ENCODE peak calls at places on chromosome 6, in eight cellular contexts. One of them, this sample, is unnamed.

GRCh38 chr6:127518212-127518709 is 874 bp downstream of the MTCL3 start:
- DNase-seq in iPS DF 19.7: no peak
- DNase-seq in globus pallidus: peak; percentile 16
- DNase-seq in epithelial cell of proximal tubule: no peak
- DNase-seq in fibroblast of the conjunctiva: no peak
- DNase-seq in pancreas: no peak
- DNase-seq in central memory CD4-positive, alpha-beta T cell: no peak
- DNase-seq in RWPE1: no peak
- DNase-seq in this sample: no peak

GRCh38 chr6:53311586-53311935 is 37.2 kb downstream of the ELOVL5 start:
- DNase-seq in RWPE1: no peak
- DNase-seq in epithelial cell of proximal tubule: no peak
- DNase-seq in fibroblast of the conjunctiva: peak; percentile 52
- DNase-seq in globus pallidus: no peak
- DNase-seq in pancreas: no peak
- DNase-seq in central memory CD4-positive, alpha-beta T cell: no peak
- DNase-seq in iPS DF 19.7: no peak
- DNase-seq in this sample: no peak

GRCh38 chr6:142680308-142680707 is 264.7 kb downstream of the HIVEP2 start:
- DNase-seq in fibroblast of the conjunctiva: no peak
- DNase-seq in RWPE1: no peak
- DNase-seq in pancreas: no peak
- DNase-seq in globus pallidus: no peak
- DNase-seq in epithelial cell of proximal tubule: no peak
- DNase-seq in central memory CD4-positive, alpha-beta T cell: peak; percentile 1
- DNase-seq in iPS DF 19.7: no peak
- DNase-seq in this sample: no peak

GRCh38 chr6:46974786-46975185 is 53.0 kb upstream of the ADGRF5 start:
- DNase-seq in globus pallidus: no peak
- DNase-seq in fibroblast of the conjunctiva: no peak
- DNase-seq in pancreas: no peak
- DNase-seq in iPS DF 19.7: no peak
- DNase-seq in central memory CD4-positive, alpha-beta T cell: no peak
- DNase-seq in RWPE1: no peak
- DNase-seq in epithelial cell of proximal tubule: no peak
- DNase-seq in this sample: no peak

GRCh38 chr6:123575218-123575617 is 61.5 kb downstream of the TRDN start:
- DNase-seq in epithelial cell of proximal tubule: no peak
- DNase-seq in pancreas: no peak
- DNase-seq in fibroblast of the conjunctiva: no peak
- DNase-seq in RWPE1: no peak
- DNase-seq in central memory CD4-positive, alpha-beta T cell: no peak
- DNase-seq in iPS DF 19.7: no peak
- DNase-seq in globus pallidus: no peak
- DNase-seq in this sample: no peak

GRCh38 chr6:28218312-28219248 is 6.5 kb upstream of the ZSCAN9 start:
- DNase-seq in globus pallidus: peak; percentile 48
- DNase-seq in fibroblast of the conjunctiva: peak; percentile 18
- DNase-seq in epithelial cell of proximal tubule: no peak
- DNase-seq in pancreas: peak; percentile 87
- DNase-seq in iPS DF 19.7: no peak
- DNase-seq in central memory CD4-positive, alpha-beta T cell: no peak
- DNase-seq in RWPE1: no peak
- DNase-seq in this sample: peak; percentile 13

GRCh38 chr6:145092554-145092953 is 642.8 kb downstream of the EPM2A start:
- DNase-seq in pancreas: no peak
- DNase-seq in iPS DF 19.7: no peak
- DNase-seq in central memory CD4-positive, alpha-beta T cell: no peak
- DNase-seq in fibroblast of the conjunctiva: no peak
- DNase-seq in RWPE1: no peak
- DNase-seq in globus pallidus: no peak
- DNase-seq in epithelial cell of proximal tubule: no peak
- DNase-seq in this sample: no peak

GRCh38 chr6:149176971-149177667 is 140.4 kb upstream of the TAB2 start:
- DNase-seq in RWPE1: no peak
- DNase-seq in globus pallidus: no peak
- DNase-seq in fibroblast of the conjunctiva: no peak
- DNase-seq in iPS DF 19.7: no peak
- DNase-seq in epithelial cell of proximal tubule: no peak
- DNase-seq in central memory CD4-positive, alpha-beta T cell: no peak
- DNase-seq in pancreas: no peak
- DNase-seq in this sample: no peak

GRCh38 chr6:156955494-156956183 is 178.5 kb downstream of the ARID1B start:
- DNase-seq in globus pallidus: no peak
- DNase-seq in fibroblast of the conjunctiva: peak; percentile 22
- DNase-seq in central memory CD4-positive, alpha-beta T cell: no peak
- DNase-seq in pancreas: no peak
- DNase-seq in RWPE1: no peak
- DNase-seq in iPS DF 19.7: no peak
- DNase-seq in epithelial cell of proximal tubule: no peak
- DNase-seq in this sample: no peak

GRCh38 chr6:44152533-44152932 is 6.1 kb upstream of the CAPN11 start:
- DNase-seq in epithelial cell of proximal tubule: no peak
- DNase-seq in RWPE1: no peak
- DNase-seq in pancreas: no peak
- DNase-seq in iPS DF 19.7: no peak
- DNase-seq in fibroblast of the conjunctiva: no peak
- DNase-seq in globus pallidus: no peak
- DNase-seq in central memory CD4-positive, alpha-beta T cell: no peak
- DNase-seq in this sample: no peak

GRCh38 chr6:27073441-27073840 is 174.1 kb upstream of the PRSS16 start:
- DNase-seq in RWPE1: no peak
- DNase-seq in epithelial cell of proximal tubule: no peak
- DNase-seq in globus pallidus: no peak
- DNase-seq in central memory CD4-positive, alpha-beta T cell: no peak
- DNase-seq in fibroblast of the conjunctiva: no peak
- DNase-seq in iPS DF 19.7: no peak
- DNase-seq in pancreas: no peak
- DNase-seq in this sample: no peak

GRCh38 chr6:1586861-1587450 is 22.8 kb upstream of the FOXC1 start:
- DNase-seq in fibroblast of the conjunctiva: no peak
- DNase-seq in central memory CD4-positive, alpha-beta T cell: no peak
- DNase-seq in iPS DF 19.7: no peak
- DNase-seq in pancreas: no peak
- DNase-seq in globus pallidus: no peak
- DNase-seq in epithelial cell of proximal tubule: no peak
- DNase-seq in RWPE1: no peak
- DNase-seq in this sample: no peak

GRCh38 chr6:139753198-139753861 is 378.9 kb upstream of the CITED2 start:
- DNase-seq in epithelial cell of proximal tubule: no peak
- DNase-seq in globus pallidus: no peak
- DNase-seq in iPS DF 19.7: no peak
- DNase-seq in central memory CD4-positive, alpha-beta T cell: no peak
- DNase-seq in RWPE1: no peak
- DNase-seq in fibroblast of the conjunctiva: no peak
- DNase-seq in pancreas: no peak
- DNase-seq in this sample: no peak

GRCh38 chr6:40472354-40472753 is 114.8 kb downstream of the LRFN2 start:
- DNase-seq in central memory CD4-positive, alpha-beta T cell: no peak
- DNase-seq in RWPE1: no peak
- DNase-seq in iPS DF 19.7: no peak
- DNase-seq in fibroblast of the conjunctiva: no peak
- DNase-seq in epithelial cell of proximal tubule: no peak
- DNase-seq in pancreas: no peak
- DNase-seq in globus pallidus: no peak
- DNase-seq in this sample: no peak

GRCh38 chr6:37675606-37676005 is 22.1 kb downstream of the MDGA1 start:
- DNase-seq in fibroblast of the conjunctiva: no peak
- DNase-seq in iPS DF 19.7: no peak
- DNase-seq in central memory CD4-positive, alpha-beta T cell: no peak
- DNase-seq in globus pallidus: no peak
- DNase-seq in RWPE1: no peak
- DNase-seq in pancreas: no peak
- DNase-seq in epithelial cell of proximal tubule: no peak
- DNase-seq in this sample: no peak

GRCh38 chr6:131765081-131765852 is 42.6 kb upstream of the ENPP1 start:
- DNase-seq in RWPE1: no peak
- DNase-seq in fibroblast of the conjunctiva: no peak
- DNase-seq in pancreas: no peak
- DNase-seq in iPS DF 19.7: no peak
- DNase-seq in globus pallidus: no peak
- DNase-seq in epithelial cell of proximal tubule: no peak
- DNase-seq in central memory CD4-positive, alpha-beta T cell: no peak
- DNase-seq in this sample: no peak

GRCh38 chr6:166760288-166760687 is 133.2 kb upstream of the RPS6KA2 start:
- DNase-seq in fibroblast of the conjunctiva: no peak
- DNase-seq in iPS DF 19.7: no peak
- DNase-seq in globus pallidus: no peak
- DNase-seq in RWPE1: no peak
- DNase-seq in central memory CD4-positive, alpha-beta T cell: peak; percentile 65
- DNase-seq in pancreas: no peak
- DNase-seq in epithelial cell of proximal tubule: no peak
- DNase-seq in this sample: no peak

GRCh38 chr6:170192905-170193304 is 98.0 kb downstream of the DLL1 start:
- DNase-seq in pancreas: no peak
- DNase-seq in epithelial cell of proximal tubule: no peak
- DNase-seq in RWPE1: no peak
- DNase-seq in iPS DF 19.7: no peak
- DNase-seq in globus pallidus: no peak
- DNase-seq in central memory CD4-positive, alpha-beta T cell: no peak
- DNase-seq in fibroblast of the conjunctiva: no peak
- DNase-seq in this sample: no peak

GRCh38 chr6:26445934-26446667 is 5.8 kb downstream of the BTN3A3 start:
- DNase-seq in RWPE1: no peak
- DNase-seq in epithelial cell of proximal tubule: no peak
- DNase-seq in globus pallidus: no peak
- DNase-seq in iPS DF 19.7: no peak
- DNase-seq in fibroblast of the conjunctiva: no peak
- DNase-seq in pancreas: no peak
- DNase-seq in central memory CD4-positive, alpha-beta T cell: peak; percentile 31
- DNase-seq in this sample: no peak

GRCh38 chr6:54206510-54206909 is 95.3 kb downstream of the MLIP start:
- DNase-seq in globus pallidus: no peak
- DNase-seq in epithelial cell of proximal tubule: no peak
- DNase-seq in central memory CD4-positive, alpha-beta T cell: no peak
- DNase-seq in fibroblast of the conjunctiva: no peak
- DNase-seq in iPS DF 19.7: no peak
- DNase-seq in RWPE1: no peak
- DNase-seq in pancreas: no peak
- DNase-seq in this sample: no peak

GRCh38 chr6:148771896-148772554 is 25.2 kb downstream of the UST start:
- DNase-seq in fibroblast of the conjunctiva: no peak
- DNase-seq in pancreas: no peak
- DNase-seq in iPS DF 19.7: no peak
- DNase-seq in epithelial cell of proximal tubule: no peak
- DNase-seq in RWPE1: no peak
- DNase-seq in central memory CD4-positive, alpha-beta T cell: peak; percentile 27
- DNase-seq in globus pallidus: no peak
- DNase-seq in this sample: no peak

GRCh38 chr6:6891074-6891754 is 216.5 kb upstream of the RREB1 start:
- DNase-seq in epithelial cell of proximal tubule: no peak
- DNase-seq in globus pallidus: no peak
- DNase-seq in fibroblast of the conjunctiva: no peak
- DNase-seq in pancreas: peak; percentile 20
- DNase-seq in RWPE1: no peak
- DNase-seq in central memory CD4-positive, alpha-beta T cell: no peak
- DNase-seq in iPS DF 19.7: no peak
- DNase-seq in this sample: no peak

This sample was measured in amygdala.